ENCODE peak calls at places on chromosomes 5 and 9, in four cellular contexts. K is IMR-90, E is LNCaP clone FGC, W is uterus. T is an unnamed sample.

GRCh38 chr9:115162946-115163345 is 45.0 kb upstream of the TNC start:
- DNase-seq in K (no peak), E (no peak), W (no peak), T (no peak)

GRCh38 chr9:134010310-134010709 is 15.0 kb upstream of the BRD3OS start:
- DNase-seq in K (no peak), E (no peak), W (no peak), T (no peak)

GRCh38 chr9:4831119-4831518 is 38.4 kb downstream of the RCL1 start:
- DNase-seq in K (peak), E (no peak), W (no peak), T (no peak)

GRCh38 chr5:112738180-112738560 is 485 bp downstream of the APC start:
- DNase-seq in K (no peak), E (no peak), W (no peak), T (peak)

GRCh38 chr9:28453918-28454317 is 880.6 kb upstream of the C9orf72 start:
- DNase-seq in K (no peak), E (no peak), W (no peak), T (no peak)

GRCh38 chr5:80184235-80185023 is 71.4 kb downstream of the SERINC5 start:
- DNase-seq in K (no peak), E (peak), W (no peak), T (no peak)

GRCh38 chr5:89105836-89106235 is 222.9 kb upstream of the MEF2C start:
- DNase-seq in K (no peak), E (no peak), W (no peak), T (no peak)

GRCh38 chr5:169980418-169981053 is at the start of gene INSYN2B:
- DNase-seq in K (peak), E (peak), W (peak), T (peak)

GRCh38 chr5:87844866-87845265 is 423.8 kb downstream of the TMEM161B start:
- DNase-seq in K (no peak), E (no peak), W (no peak), T (no peak)

GRCh38 chr5:138240690-138241385 is 27.7 kb upstream of the CDC23 start:
- DNase-seq in K (no peak), E (no peak), W (no peak), T (no peak)

GRCh38 chr9:107890921-107891465 is 401.4 kb upstream of the KLF4 start:
- DNase-seq in K (peak), E (no peak), W (no peak), T (no peak)

GRCh38 chr5:134141346-134142050 is 27.0 kb downstream of the TCF7 start:
- DNase-seq in K (no peak), E (no peak), W (no peak), T (no peak)

GRCh38 chr5:109688647-109688998 is 1.1 kb upstream of the MAN2A1 start:
- DNase-seq in K (peak), E (peak), W (no peak), T (peak)

GRCh38 chr5:18968966-18969365 is 1019.0 kb downstream of the CDH18 start:
- DNase-seq in K (no peak), E (no peak), W (no peak), T (no peak)

GRCh38 chr5:154331267-154331666 is 114.5 kb upstream of the SAP30L start:
- DNase-seq in K (no peak), E (no peak), W (no peak), T (no peak)

GRCh38 chr5:176910161-176910560 is 11.0 kb upstream of the HK3 start:
- DNase-seq in K (no peak), E (no peak), W (no peak), T (no peak)

GRCh38 chr9:18800579-18800978 is 232.4 kb downstream of the SAXO1 start:
- DNase-seq in K (no peak), E (no peak), W (no peak), T (no peak)

GRCh38 chr5:14590949-14591348 is 9.4 kb downstream of the OTULINL start:
- DNase-seq in K (no peak), E (no peak), W (no peak), T (no peak)

GRCh38 chr5:10611290-10611689 is 47.4 kb downstream of the ANKRD33B start:
- DNase-seq in K (peak), E (no peak), W (no peak), T (no peak)

GRCh38 chr5:118548761-118549160 is 439.6 kb downstream of the DTWD2 start:
- DNase-seq in K (peak), E (no peak), W (no peak), T (no peak)

GRCh38 chr5:150060471-150060870 is 25.9 kb downstream of the CSF1R start:
- DNase-seq in K (no peak), E (no peak), W (no peak), T (no peak)

GRCh38 chr9:69145148-69145547 is 28.9 kb upstream of the TJP2 start:
- DNase-seq in K (no peak), E (no peak), W (no peak), T (no peak)

GRCh38 chr5:1468247-1468612 is 23.0 kb upstream of the SLC6A3 start:
- DNase-seq in K (no peak), E (no peak), W (peak), T (no peak)

GRCh38 chr5:116174111-116174510 is 89.3 kb downstream of the COMMD10 start:
- DNase-seq in K (no peak), E (no peak), W (no peak), T (no peak)

GRCh38 chr9:90340421-90340820 is 302.2 kb downstream of the DIRAS2 start:
- DNase-seq in K (peak), E (no peak), W (no peak), T (no peak)

GRCh38 chr9:18485691-18486090 is 11.7 kb downstream of the ADAMTSL1 start:
- DNase-seq in K (peak), E (no peak), W (no peak), T (no peak)

GRCh38 chr9:130095872-130096271 is 42.2 kb downstream of the GPR107 start:
- DNase-seq in K (no peak), E (no peak), W (no peak), T (no peak)

GRCh38 chr9:90925581-90926257 is 124.1 kb downstream of the SYK start:
- DNase-seq in K (peak), E (no peak), W (no peak), T (no peak)

GRCh38 chr9:107723015-107723414 is 233.4 kb upstream of the KLF4 start:
- DNase-seq in K (no peak), E (no peak), W (no peak), T (no peak)

GRCh38 chr5:59640411-59640810 is 253.1 kb downstream of the PDE4D start:
- DNase-seq in K (no peak), E (peak), W (no peak), T (no peak)

GRCh38 chr5:177457239-177458121 is 10.9 kb downstream of the PRR7 start:
- DNase-seq in K (peak), E (peak), W (peak), T (peak)

GRCh38 chr5:134567651-134568338 is 42.3 kb downstream of the JADE2 start:
- DNase-seq in K (peak), E (no peak), W (peak), T (no peak)

GRCh38 chr5:149731332-149731616 is 1.2 kb downstream of the PPARGC1B start:
- DNase-seq in K (no peak), E (no peak), W (no peak), T (no peak)

GRCh38 chr5:147805030-147805454 is 22.5 kb upstream of the JAKMIP2 start:
- DNase-seq in K (no peak), E (no peak), W (no peak), T (peak)

GRCh38 chr5:52922384-52922783 is 66.8 kb upstream of the ITGA2 start:
- DNase-seq in K (peak), E (peak), W (no peak), T (no peak)

GRCh38 chr9:73118898-73119554 is 32.6 kb upstream of the ANXA1 start:
- DNase-seq in K (peak), E (no peak), W (no peak), T (no peak)

GRCh38 chr9:111974092-111974681 is 77.6 kb downstream of the UGCG start:
- DNase-seq in K (peak), E (no peak), W (no peak), T (no peak)

GRCh38 chr5:172802013-172802584 is 31.1 kb upstream of the DUSP1 start:
- DNase-seq in K (no peak), E (no peak), W (no peak), T (no peak)
- TF ChIP-seq CTCF in K (no peak), E (no peak), W (no peak), T (no peak)

DNA sequence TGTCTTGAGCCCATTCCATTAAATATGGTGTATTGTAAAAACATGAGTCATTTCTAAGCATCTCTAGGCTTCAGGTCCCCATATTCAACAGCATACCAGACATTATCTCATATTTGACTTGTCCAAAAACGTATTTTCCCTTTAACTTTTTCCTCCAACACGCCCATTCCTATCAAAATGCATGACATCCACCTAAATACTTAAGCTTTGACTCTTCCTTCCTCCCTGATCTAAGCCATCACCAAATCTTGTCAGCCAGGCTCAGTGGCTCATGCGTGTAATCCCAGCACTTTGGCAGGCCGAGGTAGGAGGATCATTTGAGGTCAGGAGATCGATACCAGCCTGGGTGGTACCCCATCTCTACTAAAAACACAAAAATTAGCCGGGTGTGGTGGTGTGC is 23.9 kb downstream of the VCP start:
- DNase-seq in K (no peak), E (no peak), W (no peak), T (no peak)
- TF ChIP-seq CTCF in K (no peak), E (no peak), W (no peak), T (no peak)

GRCh38 chr5:38755171-38755570 is 90.6 kb upstream of the OSMR start:
- DNase-seq in K (peak), E (no peak), W (no peak), T (no peak)

GRCh38 chr5:38749861-38750260 is 96.0 kb upstream of the OSMR start:
- DNase-seq in K (no peak), E (no peak), W (no peak), T (no peak)

GRCh38 chr5:38752622-38753021 is 93.2 kb upstream of the OSMR start:
- DNase-seq in K (no peak), E (no peak), W (no peak), T (no peak)

GRCh38 chr5:38753776-38754175 is 92.0 kb upstream of the OSMR start:
- DNase-seq in K (no peak), E (no peak), W (no peak), T (no peak)

DNA sequence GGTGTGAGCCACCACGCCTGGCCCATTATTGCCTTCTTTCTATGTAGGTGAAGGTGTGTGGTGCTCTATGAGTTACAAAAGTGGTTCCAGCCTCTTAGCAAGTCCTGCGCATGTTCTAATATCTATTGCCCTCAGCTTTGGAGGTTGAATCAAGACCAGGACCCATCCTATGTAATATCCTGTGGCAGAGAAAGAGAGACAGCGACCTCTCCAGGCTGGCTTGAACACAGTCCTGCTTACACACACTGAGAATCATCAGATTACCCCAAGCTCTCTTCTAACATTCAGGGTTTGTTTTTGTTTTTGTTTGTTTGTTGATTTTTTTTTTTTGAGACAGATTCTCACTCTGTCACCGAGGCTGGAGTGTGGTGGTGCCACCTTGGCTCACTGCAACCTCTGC is 94.7 kb upstream of the OSMR start:
- DNase-seq in K (no peak), E (no peak), W (no peak), T (no peak)
- TF ChIP-seq CTCF in K (no peak), E (no peak), W (no peak), T (no peak)

DNA sequence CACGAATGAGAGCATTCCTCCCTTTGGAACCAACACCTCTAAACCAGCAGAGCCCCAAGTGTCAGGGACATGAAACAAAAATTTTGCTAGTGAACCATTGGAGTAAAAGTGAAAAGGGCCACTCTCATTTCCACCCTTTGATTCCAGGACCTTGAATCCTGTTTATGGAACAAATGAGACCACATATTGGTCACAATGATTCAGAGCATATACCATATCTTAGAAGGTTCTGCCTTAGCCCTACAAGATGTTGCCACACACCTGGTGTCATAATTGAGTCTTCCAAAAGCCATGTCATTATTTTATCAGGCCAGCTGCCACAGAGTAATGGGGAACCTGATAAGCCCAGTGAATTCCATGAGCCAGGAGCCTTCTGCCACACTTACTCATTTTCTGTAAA is 66.3 kb upstream of the ZBTB43 start:
- DNase-seq in K (no peak), E (no peak), W (no peak), T (no peak)
- TF ChIP-seq CTCF in K (no peak), E (no peak), W (no peak), T (no peak)

GRCh38 chr9:117046666-117047327 is 359.7 kb downstream of the TRIM32 start:
- DNase-seq in K (no peak), E (no peak), W (no peak), T (no peak)
- TF ChIP-seq CTCF in K (peak), E (no peak), W (no peak), T (no peak)

GRCh38 chr5:98840946-98841345 is 67.5 kb downstream of the RGMB start:
- DNase-seq in K (no peak), E (no peak), W (no peak), T (no peak)

GRCh38 chr5:98836175-98836574 is 62.7 kb downstream of the RGMB start:
- DNase-seq in K (no peak), E (peak), W (no peak), T (no peak)

GRCh38 chr5:98844865-98845264 is 71.4 kb downstream of the RGMB start:
- DNase-seq in K (no peak), E (no peak), W (no peak), T (no peak)

GRCh38 chr5:98843481-98843880 is 70.0 kb downstream of the RGMB start:
- DNase-seq in K (no peak), E (no peak), W (no peak), T (no peak)

DNA sequence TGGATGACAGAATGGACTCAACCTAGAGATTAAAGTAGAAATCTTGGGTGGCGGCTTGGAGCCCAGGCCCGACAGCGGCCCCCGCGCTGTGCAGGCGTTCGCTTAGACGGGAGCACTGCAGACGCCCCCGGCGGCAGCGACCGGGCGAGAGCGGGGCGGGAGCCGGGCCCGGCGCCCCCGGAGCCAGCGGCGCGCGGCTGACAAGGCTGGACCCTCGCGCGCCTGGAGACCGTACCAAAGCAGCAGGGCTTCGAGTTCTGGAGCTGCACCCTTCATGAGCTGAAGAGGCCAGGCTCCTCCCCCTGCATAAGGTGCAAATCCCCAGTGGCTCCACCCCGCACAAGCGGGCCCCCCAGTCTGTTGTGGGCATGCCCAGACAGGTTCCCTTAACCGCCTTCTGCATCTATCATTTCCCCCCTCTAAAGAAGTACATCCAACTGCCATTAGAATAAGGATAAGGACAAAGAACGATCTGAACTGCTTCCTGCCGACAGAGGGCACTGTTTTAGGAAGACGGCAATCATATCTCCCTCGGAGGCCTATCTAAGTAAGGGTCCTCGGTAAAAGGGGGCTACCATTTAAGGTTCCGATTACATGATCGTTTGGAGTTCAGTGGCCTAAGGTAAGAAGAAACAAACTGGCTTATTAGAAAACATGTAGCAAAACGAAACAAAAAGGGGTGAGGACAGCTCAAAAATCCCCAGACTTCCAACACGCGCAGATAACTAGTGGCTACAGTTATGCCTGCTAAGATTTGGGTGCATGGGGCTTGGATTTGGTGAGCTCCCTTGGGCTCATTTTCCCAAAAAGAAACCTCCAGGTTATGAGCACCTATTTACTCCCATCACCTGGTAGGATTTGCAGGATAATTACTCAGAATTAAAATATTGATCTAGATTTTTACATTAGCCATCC is 66.3 kb downstream of the RGMB start:
- DNase-seq in K (no peak), E (no peak), W (no peak), T (no peak)
- TF ChIP-seq CTCF in K (peak), E (peak), W (no peak), T (peak)

DNA sequence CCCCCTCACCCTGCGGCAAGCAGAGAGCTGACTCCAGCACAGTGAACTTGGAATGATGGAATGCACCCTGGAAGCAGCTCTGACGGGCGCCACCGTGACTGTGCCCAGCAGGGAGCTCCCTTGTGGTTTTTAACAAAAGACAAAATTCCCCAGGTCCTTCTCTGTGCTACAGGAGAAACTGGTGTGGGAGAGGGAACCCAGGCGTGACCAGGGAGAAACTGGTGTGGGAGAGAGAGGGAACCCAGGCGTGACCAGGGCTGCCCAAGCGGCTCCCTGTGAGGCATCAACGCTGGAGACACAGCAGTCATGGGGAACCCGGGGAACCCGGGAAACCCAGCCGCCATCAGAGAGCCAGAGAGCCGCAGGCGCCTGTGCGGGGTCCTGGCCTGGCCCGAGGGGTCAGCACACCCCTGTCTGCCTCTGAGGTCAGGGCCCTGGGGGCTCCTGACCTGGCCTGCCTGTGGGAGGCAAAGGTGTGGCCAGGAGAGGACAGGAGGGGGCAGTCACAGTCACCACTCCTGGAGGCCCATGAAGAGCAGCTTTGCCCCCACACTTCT is 3.1 kb upstream of the AHRR start:
- DNase-seq in K (peak), E (no peak), W (no peak), T (peak)
- TF ChIP-seq CTCF in K (no peak), E (no peak), W (no peak), T (peak)

T was measured in GM10248.